ENCODE peak calls at places on chromosomes 16 and 17, in five cellular contexts. M, X, W, C and L are unnamed samples.

GRCh38 chr17:50613007-50613406 is 21.7 kb upstream of the ABCC3 start:
- DNase-seq in W (no peak), C (no peak), M (no peak), X (no peak), L (no peak)

GRCh38 chr17:63191610-63192009 is 225.6 kb downstream of the TANC2 start:
- DNase-seq in W (no peak), M (no peak), C (no peak), X (peak; percentile 43), L (no peak)

GRCh38 chr16:49287572-49287971 is 5.9 kb upstream of the CBLN1 start:
- DNase-seq in M (no peak), W (no peak), X (no peak), C (no peak), L (no peak)

GRCh38 chr17:70564006-70564620 is 394.8 kb downstream of the KCNJ2 start:
- DNase-seq in C (no peak), M (no peak), X (no peak), W (no peak), L (no peak)

GRCh38 chr16:88446061-88446460 is 7.0 kb upstream of the ZFPM1 start:
- DNase-seq in M (no peak), X (no peak), W (no peak), C (no peak), L (no peak)

GRCh38 chr17:7740481-7741001 is 23.0 kb downstream of the DNAH2 start:
- DNase-seq in M (no peak), X (no peak), C (no peak), W (no peak), L (no peak)

GRCh38 chr17:40561871-40562611 is 3.2 kb downstream of the CCR7 start:
- DNase-seq in W (no peak), C (no peak), M (no peak), X (no peak), L (no peak)

GRCh38 chr16:50946606-50947005 is 204.5 kb downstream of the SALL1 start:
- DNase-seq in X (no peak), C (no peak), M (no peak), W (no peak), L (no peak)

GRCh38 chr16:15636392-15636873 is 6.5 kb downstream of the MARF1 start:
- DNase-seq in X (no peak), W (no peak), C (no peak), M (no peak), L (no peak)

GRCh38 chr16:7381671-7382070 is 49.0 kb downstream of the RBFOX1 start:
- DNase-seq in M (no peak), X (no peak), C (no peak), W (no peak), L (no peak)